ENCODE peak calls at places on chromosomes 16 and 17, in four cellular contexts. One of them, this sample, is unnamed.

GRCh38 chr17:69478916-69479315 is 64.4 kb downstream of the MAP2K6 start:
- DNase-seq in right atrium auricular region: no peak
- DNase-seq in uterus: no peak
- DNase-seq in heart left ventricle: no peak
- DNase-seq in this sample: no peak

GRCh38 chr17:35433075-35433894 is 985 bp upstream of the SLFN12 start:
- DNase-seq in uterus: peak
- DNase-seq in heart left ventricle: peak
- DNase-seq in right atrium auricular region: peak
- DNase-seq in this sample: peak

GRCh38 chr17:40022961-40023541 is 7.8 kb downstream of the CSF3 start:
- DNase-seq in heart left ventricle: no peak
- DNase-seq in right atrium auricular region: no peak
- DNase-seq in uterus: no peak
- DNase-seq in this sample: no peak

GRCh38 chr17:28390984-28391383 is 15.0 kb downstream of the SLC46A1 start:
- DNase-seq in right atrium auricular region: no peak
- DNase-seq in heart left ventricle: no peak
- DNase-seq in uterus: no peak
- DNase-seq in this sample: no peak

GRCh38 chr16:27749547-27749875 is 199.6 kb downstream of the KATNIP start:
- DNase-seq in heart left ventricle: no peak
- DNase-seq in right atrium auricular region: no peak
- DNase-seq in uterus: no peak
- DNase-seq in this sample: no peak

GRCh38 chr17:73503560-73503959 is 140.7 kb downstream of the SDK2 start:
- DNase-seq in heart left ventricle: no peak
- DNase-seq in right atrium auricular region: no peak
- DNase-seq in uterus: no peak
- DNase-seq in this sample: no peak

GRCh38 chr16:29984137-29984763 is 10.6 kb downstream of the TAOK2 start:
- DNase-seq in right atrium auricular region: no peak
- DNase-seq in heart left ventricle: no peak
- DNase-seq in uterus: no peak
- DNase-seq in this sample: no peak

GRCh38 chr16:88982286-88983084 is 5.5 kb upstream of the CBFA2T3 start:
- DNase-seq in right atrium auricular region: no peak
- DNase-seq in heart left ventricle: no peak
- DNase-seq in uterus: no peak
- DNase-seq in this sample: no peak

GRCh38 chr17:38672788-38673713 is 1.7 kb downstream of the EPOP start:
- DNase-seq in right atrium auricular region: no peak
- DNase-seq in heart left ventricle: no peak
- DNase-seq in uterus: no peak
- DNase-seq in this sample: no peak
- H3K4me3 ChIP-seq in right atrium auricular region: peak
- H3K4me3 ChIP-seq in heart left ventricle: no peak
- H3K4me3 ChIP-seq in uterus: no peak
- H3K4me3 ChIP-seq in this sample: peak

GRCh38 chr16:2675021-2675420 is 7.3 kb upstream of the KCTD5 start:
- DNase-seq in right atrium auricular region: no peak
- DNase-seq in heart left ventricle: no peak
- DNase-seq in uterus: no peak
- DNase-seq in this sample: peak

GRCh38 chr16:2673066-2673999 is 9.0 kb upstream of the KCTD5 start:
- DNase-seq in heart left ventricle: peak
- DNase-seq in uterus: peak
- DNase-seq in right atrium auricular region: peak
- DNase-seq in this sample: peak

GRCh38 chr16:2675714-2676113 is 6.6 kb upstream of the KCTD5 start:
- DNase-seq in uterus: no peak
- DNase-seq in right atrium auricular region: no peak
- DNase-seq in heart left ventricle: no peak
- DNase-seq in this sample: peak

DNA sequence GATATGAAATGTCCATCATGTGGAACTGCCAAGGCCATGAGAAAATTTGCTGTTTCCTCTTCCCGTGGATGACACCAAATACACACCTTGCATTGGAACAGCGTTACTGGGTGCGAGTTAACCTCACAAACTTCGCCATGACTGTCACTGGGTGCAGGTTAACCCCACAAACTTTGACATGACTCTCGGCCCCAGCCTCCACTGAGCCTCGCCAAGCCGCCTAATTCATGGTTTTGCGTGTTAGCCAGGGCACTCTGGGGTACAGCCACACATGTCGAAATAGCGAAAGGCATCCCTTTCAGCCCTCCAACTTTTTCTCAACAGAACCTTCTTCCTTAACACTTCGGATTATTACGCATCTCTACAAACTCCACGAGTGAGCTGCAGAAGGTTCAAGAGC is 10.6 kb upstream of the KCTD5 start:
- DNase-seq in uterus: no peak
- DNase-seq in heart left ventricle: no peak
- DNase-seq in right atrium auricular region: no peak
- DNase-seq in this sample: no peak
- H3K4me3 ChIP-seq in uterus: no peak
- H3K4me3 ChIP-seq in heart left ventricle: no peak
- H3K4me3 ChIP-seq in right atrium auricular region: peak
- H3K4me3 ChIP-seq in this sample: peak

GRCh38 chr16:86507173-86508027 is 2.9 kb upstream of the FOXF1 start:
- DNase-seq in right atrium auricular region: no peak
- DNase-seq in heart left ventricle: no peak
- DNase-seq in uterus: no peak
- DNase-seq in this sample: no peak
- H3K4me3 ChIP-seq in right atrium auricular region: no peak
- H3K4me3 ChIP-seq in heart left ventricle: no peak
- H3K4me3 ChIP-seq in uterus: no peak
- H3K4me3 ChIP-seq in this sample: peak

GRCh38 chr16:69892378-69892777 is 58.8 kb upstream of the CLEC18A start:
- DNase-seq in heart left ventricle: no peak
- DNase-seq in right atrium auricular region: no peak
- DNase-seq in uterus: no peak
- DNase-seq in this sample: no peak

GRCh38 chr16:69894675-69895074 is 56.5 kb upstream of the CLEC18A start:
- DNase-seq in heart left ventricle: no peak
- DNase-seq in right atrium auricular region: no peak
- DNase-seq in uterus: no peak
- DNase-seq in this sample: no peak

GRCh38 chr16:69890114-69890890 is 60.8 kb upstream of the CLEC18A start:
- DNase-seq in heart left ventricle: peak
- DNase-seq in uterus: peak
- DNase-seq in right atrium auricular region: peak
- DNase-seq in this sample: no peak

GRCh38 chr16:69890891-69891282 is 60.2 kb upstream of the CLEC18A start:
- DNase-seq in uterus: no peak
- DNase-seq in right atrium auricular region: no peak
- DNase-seq in heart left ventricle: no peak
- DNase-seq in this sample: no peak

GRCh38 chr16:69893086-69893485 is 58.0 kb upstream of the CLEC18A start:
- DNase-seq in right atrium auricular region: no peak
- DNase-seq in uterus: no peak
- DNase-seq in heart left ventricle: no peak
- DNase-seq in this sample: no peak
- H3K4me3 ChIP-seq in right atrium auricular region: no peak
- H3K4me3 ChIP-seq in uterus: no peak
- H3K4me3 ChIP-seq in heart left ventricle: no peak
- H3K4me3 ChIP-seq in this sample: no peak

DNA sequence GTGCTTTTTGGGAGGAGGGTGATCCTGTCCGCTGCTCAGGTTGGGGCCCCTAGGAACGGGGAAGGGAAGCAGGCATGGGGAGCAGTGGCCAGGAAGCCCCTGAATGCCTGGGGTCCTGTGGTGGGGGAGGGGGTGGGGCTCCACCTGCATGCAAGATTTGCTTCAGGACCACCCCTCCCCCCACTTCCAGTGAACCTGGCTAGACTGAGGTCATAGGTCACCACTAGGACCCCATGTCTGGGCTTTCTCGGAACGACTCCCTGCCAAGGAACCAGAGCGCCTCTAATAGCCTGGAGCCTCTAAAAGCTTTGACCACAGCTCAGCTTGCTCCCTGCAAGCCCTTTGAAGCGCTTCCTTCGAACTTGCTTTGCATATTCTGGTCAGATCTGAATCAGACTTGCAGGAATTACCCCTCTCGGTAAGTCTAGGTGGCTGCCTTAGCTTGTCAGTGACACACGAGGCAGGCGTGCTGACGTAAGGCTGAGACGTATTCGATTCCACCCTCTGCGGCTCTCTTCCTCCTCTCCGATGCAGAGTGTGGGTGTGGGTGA is 3.6 kb downstream of the SOCS3 start:
- DNase-seq in right atrium auricular region: no peak
- DNase-seq in uterus: no peak
- DNase-seq in heart left ventricle: no peak
- DNase-seq in this sample: no peak
- H3K4me3 ChIP-seq in right atrium auricular region: no peak
- H3K4me3 ChIP-seq in uterus: no peak
- H3K4me3 ChIP-seq in heart left ventricle: no peak
- H3K4me3 ChIP-seq in this sample: peak

DNA sequence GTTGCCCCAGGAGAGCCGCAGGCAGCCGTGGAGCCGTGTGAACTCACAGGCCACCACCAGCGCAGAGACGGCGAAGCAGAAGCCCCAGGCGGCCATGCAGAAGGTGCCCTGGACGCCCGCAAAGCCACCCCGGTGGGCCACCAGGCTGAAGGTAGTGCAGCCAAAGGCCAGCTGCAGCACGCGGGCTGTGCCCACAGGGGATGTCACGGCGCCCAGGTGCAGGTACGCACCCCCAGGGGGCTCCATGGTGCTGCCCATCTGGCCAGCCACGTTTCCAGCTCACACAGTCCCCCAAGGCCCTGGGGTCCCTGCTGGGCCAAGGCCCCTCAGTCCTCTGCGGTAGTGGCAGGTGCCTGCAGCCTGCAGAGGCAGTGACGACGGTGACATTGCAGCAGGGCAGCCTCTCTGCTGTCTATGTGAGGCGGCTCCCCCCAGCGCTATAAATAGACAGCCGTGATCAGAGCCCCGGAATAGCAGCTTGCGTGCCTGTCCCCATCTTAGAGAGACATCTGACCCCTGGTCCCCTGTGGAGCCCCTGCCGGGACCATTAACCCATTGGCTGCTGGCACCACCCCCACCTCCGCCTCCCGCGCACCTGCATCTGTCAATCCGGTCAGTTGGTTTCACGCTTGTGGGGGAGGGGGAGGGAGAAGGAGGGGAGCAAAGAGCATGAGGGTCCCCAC is 4.5 kb upstream of the PYCR1 start:
- DNase-seq in right atrium auricular region: no peak
- DNase-seq in uterus: no peak
- DNase-seq in heart left ventricle: peak
- DNase-seq in this sample: no peak
- H3K4me3 ChIP-seq in right atrium auricular region: peak
- H3K4me3 ChIP-seq in uterus: no peak
- H3K4me3 ChIP-seq in heart left ventricle: peak
- H3K4me3 ChIP-seq in this sample: no peak

GRCh38 chr16:31135535-31136286 is at the start of gene PRSS8:
- DNase-seq in heart left ventricle: no peak
- DNase-seq in right atrium auricular region: no peak
- DNase-seq in uterus: no peak
- DNase-seq in this sample: peak
- H3K4me3 ChIP-seq in heart left ventricle: no peak
- H3K4me3 ChIP-seq in right atrium auricular region: no peak
- H3K4me3 ChIP-seq in uterus: no peak
- H3K4me3 ChIP-seq in this sample: no peak

GRCh38 chr17:322006-322780 is 30.4 kb downstream of the RPH3AL start:
- DNase-seq in heart left ventricle: no peak
- DNase-seq in right atrium auricular region: no peak
- DNase-seq in uterus: no peak
- DNase-seq in this sample: no peak

GRCh38 chr17:321386-321941 is 31.1 kb downstream of the RPH3AL start:
- DNase-seq in uterus: no peak
- DNase-seq in right atrium auricular region: no peak
- DNase-seq in heart left ventricle: no peak
- DNase-seq in this sample: no peak

GRCh38 chr17:319266-319665 is 33.3 kb downstream of the RPH3AL start:
- DNase-seq in right atrium auricular region: no peak
- DNase-seq in uterus: no peak
- DNase-seq in heart left ventricle: no peak
- DNase-seq in this sample: no peak

GRCh38 chr17:320139-320538 is 32.5 kb downstream of the RPH3AL start:
- DNase-seq in heart left ventricle: no peak
- DNase-seq in uterus: no peak
- DNase-seq in right atrium auricular region: no peak
- DNase-seq in this sample: no peak

DNA sequence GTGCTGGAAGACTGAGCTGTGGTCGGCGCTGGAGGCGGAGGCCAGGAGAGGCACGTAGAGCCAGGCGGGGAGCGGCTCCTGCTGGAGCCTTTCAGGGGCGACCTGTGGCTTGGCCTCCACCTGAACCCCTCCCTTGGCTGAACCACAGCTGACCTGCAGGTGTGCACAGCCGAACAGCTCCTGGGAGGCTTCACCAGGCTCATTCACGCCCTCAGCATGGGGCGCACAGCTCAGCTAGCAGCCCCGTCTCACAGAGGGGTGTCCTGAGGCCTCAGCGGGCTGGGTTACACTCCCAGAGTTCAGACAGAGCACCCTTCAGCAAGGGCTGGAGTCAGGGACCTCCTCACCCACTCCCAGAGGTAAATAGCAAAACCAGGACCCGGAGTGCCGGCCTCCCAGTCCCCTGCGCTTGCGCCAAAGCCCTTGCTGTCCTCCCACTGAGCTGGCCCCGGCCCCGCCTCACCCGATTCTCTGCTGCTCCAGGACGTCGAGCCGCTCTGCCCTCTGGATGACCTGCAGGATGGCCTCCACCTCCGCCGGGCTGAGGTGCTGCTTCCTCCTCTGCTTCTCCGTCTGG is 31.7 kb downstream of the RPH3AL start:
- DNase-seq in heart left ventricle: no peak
- DNase-seq in uterus: no peak
- DNase-seq in right atrium auricular region: no peak
- DNase-seq in this sample: no peak
- H3K4me3 ChIP-seq in heart left ventricle: no peak
- H3K4me3 ChIP-seq in uterus: no peak
- H3K4me3 ChIP-seq in right atrium auricular region: no peak
- H3K4me3 ChIP-seq in this sample: no peak

This sample was measured in coronary artery.